ENCODE peak calls at places on chromosomes 4 and X, in nine cellular contexts. One of them, this sample, is unnamed.

GRCh38 chrX:16628954-16629595 is 20.9 kb upstream of the S100G start:
- DNase-seq in stimulated activated naive CD8-positive, alpha-beta T cell treated with anti-CD3 and anti-CD28 coated beads, Interleukin-15, Interleukin-2, amounts not matched to agents 100 U/mL and 50 U/mL, for 24 hours: no peak
- DNase-seq in NCI-H1092: no peak
- DNase-seq in cardiac muscle cell: no peak
- DNase-seq in GM06990: no peak
- DNase-seq in PC-3: no peak
- DNase-seq in T-helper 1 cell: no peak
- DNase-seq in HCT116: no peak
- DNase-seq in GM13976: no peak
- DNase-seq in this sample: no peak

GRCh38 chr4:27084685-27085356 is 224.2 kb downstream of the STIM2 start:
- DNase-seq in stimulated activated naive CD8-positive, alpha-beta T cell treated with anti-CD3 and anti-CD28 coated beads, Interleukin-15, Interleukin-2, amounts not matched to agents 100 U/mL and 50 U/mL, for 24 hours: peak; percentile 31
- DNase-seq in HCT116: no peak
- DNase-seq in PC-3: peak; percentile 34
- DNase-seq in NCI-H1092: no peak
- DNase-seq in GM13976: no peak
- DNase-seq in cardiac muscle cell: peak; percentile 21
- DNase-seq in T-helper 1 cell: no peak
- DNase-seq in GM06990: peak; percentile 3
- DNase-seq in this sample: no peak

GRCh38 chr4:131002132-131002531 is 1906.2 kb downstream of the C4orf33 start:
- DNase-seq in stimulated activated naive CD8-positive, alpha-beta T cell treated with anti-CD3 and anti-CD28 coated beads, Interleukin-15, Interleukin-2, amounts not matched to agents 100 U/mL and 50 U/mL, for 24 hours: no peak
- DNase-seq in T-helper 1 cell: no peak
- DNase-seq in cardiac muscle cell: no peak
- DNase-seq in NCI-H1092: no peak
- DNase-seq in HCT116: no peak
- DNase-seq in GM13976: no peak
- DNase-seq in PC-3: peak; percentile 29
- DNase-seq in GM06990: no peak
- DNase-seq in this sample: no peak

GRCh38 chr4:88458091-88458740 is 1.3 kb downstream of the HERC5 start:
- DNase-seq in cardiac muscle cell: no peak
- DNase-seq in HCT116: no peak
- DNase-seq in PC-3: no peak
- DNase-seq in T-helper 1 cell: no peak
- DNase-seq in GM13976: no peak
- DNase-seq in stimulated activated naive CD8-positive, alpha-beta T cell treated with anti-CD3 and anti-CD28 coated beads, Interleukin-15, Interleukin-2, amounts not matched to agents 100 U/mL and 50 U/mL, for 24 hours: no peak
- DNase-seq in GM06990: no peak
- DNase-seq in NCI-H1092: no peak
- DNase-seq in this sample: no peak

GRCh38 chrX:47234583-47234982 is 1.8 kb downstream of the USP11 start:
- DNase-seq in GM06990: no peak
- DNase-seq in HCT116: no peak
- DNase-seq in cardiac muscle cell: peak; percentile 19
- DNase-seq in GM13976: no peak
- DNase-seq in T-helper 1 cell: no peak
- DNase-seq in PC-3: no peak
- DNase-seq in NCI-H1092: no peak
- DNase-seq in stimulated activated naive CD8-positive, alpha-beta T cell treated with anti-CD3 and anti-CD28 coated beads, Interleukin-15, Interleukin-2, amounts not matched to agents 100 U/mL and 50 U/mL, for 24 hours: no peak
- DNase-seq in this sample: no peak

GRCh38 chr4:175325230-175325629 is 407.1 kb downstream of the ADAM29 start:
- DNase-seq in PC-3: no peak
- DNase-seq in cardiac muscle cell: no peak
- DNase-seq in GM06990: no peak
- DNase-seq in NCI-H1092: no peak
- DNase-seq in stimulated activated naive CD8-positive, alpha-beta T cell treated with anti-CD3 and anti-CD28 coated beads, Interleukin-15, Interleukin-2, amounts not matched to agents 100 U/mL and 50 U/mL, for 24 hours: no peak
- DNase-seq in HCT116: no peak
- DNase-seq in GM13976: no peak
- DNase-seq in T-helper 1 cell: no peak
- DNase-seq in this sample: no peak

GRCh38 chr4:163243297-163243981 is 76.7 kb upstream of the NAF1 start:
- DNase-seq in GM06990: no peak
- DNase-seq in T-helper 1 cell: no peak
- DNase-seq in PC-3: no peak
- DNase-seq in HCT116: no peak
- DNase-seq in stimulated activated naive CD8-positive, alpha-beta T cell treated with anti-CD3 and anti-CD28 coated beads, Interleukin-15, Interleukin-2, amounts not matched to agents 100 U/mL and 50 U/mL, for 24 hours: no peak
- DNase-seq in cardiac muscle cell: no peak
- DNase-seq in NCI-H1092: no peak
- DNase-seq in GM13976: no peak
- DNase-seq in this sample: no peak

GRCh38 chr4:51835854-51836253 is 7.1 kb upstream of the DCUN1D4 start:
- DNase-seq in HCT116: no peak
- DNase-seq in GM06990: no peak
- DNase-seq in cardiac muscle cell: no peak
- DNase-seq in NCI-H1092: no peak
- DNase-seq in GM13976: no peak
- DNase-seq in stimulated activated naive CD8-positive, alpha-beta T cell treated with anti-CD3 and anti-CD28 coated beads, Interleukin-15, Interleukin-2, amounts not matched to agents 100 U/mL and 50 U/mL, for 24 hours: no peak
- DNase-seq in T-helper 1 cell: no peak
- DNase-seq in PC-3: no peak
- DNase-seq in this sample: no peak

GRCh38 chr4:186067757-186068385 is 1.1 kb upstream of the TLR3 start:
- DNase-seq in HCT116: peak; percentile 64
- DNase-seq in T-helper 1 cell: no peak
- DNase-seq in GM13976: no peak
- DNase-seq in GM06990: peak; percentile 5
- DNase-seq in cardiac muscle cell: peak; percentile 71
- DNase-seq in NCI-H1092: peak; percentile 57
- DNase-seq in PC-3: peak; percentile 58
- DNase-seq in stimulated activated naive CD8-positive, alpha-beta T cell treated with anti-CD3 and anti-CD28 coated beads, Interleukin-15, Interleukin-2, amounts not matched to agents 100 U/mL and 50 U/mL, for 24 hours: peak; percentile 25
- DNase-seq in this sample: no peak

GRCh38 chrX:43940811-43941210 is 32.4 kb downstream of the NDP start:
- DNase-seq in HCT116: no peak
- DNase-seq in T-helper 1 cell: no peak
- DNase-seq in stimulated activated naive CD8-positive, alpha-beta T cell treated with anti-CD3 and anti-CD28 coated beads, Interleukin-15, Interleukin-2, amounts not matched to agents 100 U/mL and 50 U/mL, for 24 hours: no peak
- DNase-seq in PC-3: peak; percentile 68
- DNase-seq in GM06990: no peak
- DNase-seq in GM13976: no peak
- DNase-seq in NCI-H1092: no peak
- DNase-seq in cardiac muscle cell: peak; percentile 56
- DNase-seq in this sample: no peak

GRCh38 chr4:187499961-187500360 is 495.6 kb upstream of the ZFP42 start:
- DNase-seq in HCT116: no peak
- DNase-seq in GM13976: no peak
- DNase-seq in T-helper 1 cell: no peak
- DNase-seq in cardiac muscle cell: no peak
- DNase-seq in NCI-H1092: no peak
- DNase-seq in PC-3: peak; percentile 17
- DNase-seq in GM06990: no peak
- DNase-seq in stimulated activated naive CD8-positive, alpha-beta T cell treated with anti-CD3 and anti-CD28 coated beads, Interleukin-15, Interleukin-2, amounts not matched to agents 100 U/mL and 50 U/mL, for 24 hours: no peak
- DNase-seq in this sample: no peak

GRCh38 chr4:38687571-38688011 is 23.6 kb downstream of the KLF3 start:
- DNase-seq in GM13976: no peak
- DNase-seq in T-helper 1 cell: no peak
- DNase-seq in GM06990: no peak
- DNase-seq in NCI-H1092: no peak
- DNase-seq in HCT116: no peak
- DNase-seq in PC-3: peak; percentile 23
- DNase-seq in stimulated activated naive CD8-positive, alpha-beta T cell treated with anti-CD3 and anti-CD28 coated beads, Interleukin-15, Interleukin-2, amounts not matched to agents 100 U/mL and 50 U/mL, for 24 hours: no peak
- DNase-seq in cardiac muscle cell: no peak
- DNase-seq in this sample: no peak

GRCh38 chr4:628346-628745 is 3.0 kb downstream of the PDE6B start:
- DNase-seq in cardiac muscle cell: no peak
- DNase-seq in NCI-H1092: no peak
- DNase-seq in PC-3: no peak
- DNase-seq in HCT116: no peak
- DNase-seq in GM13976: no peak
- DNase-seq in stimulated activated naive CD8-positive, alpha-beta T cell treated with anti-CD3 and anti-CD28 coated beads, Interleukin-15, Interleukin-2, amounts not matched to agents 100 U/mL and 50 U/mL, for 24 hours: no peak
- DNase-seq in T-helper 1 cell: no peak
- DNase-seq in GM06990: no peak
- DNase-seq in this sample: no peak

GRCh38 chrX:150119323-150119722 is 181.0 kb upstream of the EOLA2 start:
- DNase-seq in T-helper 1 cell: no peak
- DNase-seq in GM06990: no peak
- DNase-seq in NCI-H1092: peak; percentile 1
- DNase-seq in HCT116: no peak
- DNase-seq in GM13976: no peak
- DNase-seq in cardiac muscle cell: no peak
- DNase-seq in stimulated activated naive CD8-positive, alpha-beta T cell treated with anti-CD3 and anti-CD28 coated beads, Interleukin-15, Interleukin-2, amounts not matched to agents 100 U/mL and 50 U/mL, for 24 hours: no peak
- DNase-seq in PC-3: no peak
- DNase-seq in this sample: no peak

GRCh38 chr4:177455591-177455990 is 13.4 kb upstream of the AGA start:
- DNase-seq in stimulated activated naive CD8-positive, alpha-beta T cell treated with anti-CD3 and anti-CD28 coated beads, Interleukin-15, Interleukin-2, amounts not matched to agents 100 U/mL and 50 U/mL, for 24 hours: no peak
- DNase-seq in NCI-H1092: peak; percentile 75
- DNase-seq in PC-3: no peak
- DNase-seq in HCT116: no peak
- DNase-seq in GM13976: no peak
- DNase-seq in GM06990: no peak
- DNase-seq in cardiac muscle cell: peak; percentile 71
- DNase-seq in T-helper 1 cell: no peak
- DNase-seq in this sample: no peak

GRCh38 chr4:1041147-1041935 is 29.9 kb downstream of the FGFRL1 start:
- DNase-seq in GM13976: no peak
- DNase-seq in GM06990: no peak
- DNase-seq in NCI-H1092: no peak
- DNase-seq in HCT116: no peak
- DNase-seq in T-helper 1 cell: no peak
- DNase-seq in stimulated activated naive CD8-positive, alpha-beta T cell treated with anti-CD3 and anti-CD28 coated beads, Interleukin-15, Interleukin-2, amounts not matched to agents 100 U/mL and 50 U/mL, for 24 hours: no peak
- DNase-seq in cardiac muscle cell: peak; percentile 66
- DNase-seq in PC-3: peak; percentile 9
- DNase-seq in this sample: no peak

GRCh38 chr4:141668200-141668599 is 31.8 kb downstream of the IL15 start:
- DNase-seq in GM13976: no peak
- DNase-seq in T-helper 1 cell: no peak
- DNase-seq in cardiac muscle cell: no peak
- DNase-seq in GM06990: no peak
- DNase-seq in PC-3: peak; percentile 32
- DNase-seq in HCT116: no peak
- DNase-seq in stimulated activated naive CD8-positive, alpha-beta T cell treated with anti-CD3 and anti-CD28 coated beads, Interleukin-15, Interleukin-2, amounts not matched to agents 100 U/mL and 50 U/mL, for 24 hours: no peak
- DNase-seq in NCI-H1092: no peak
- DNase-seq in this sample: no peak

GRCh38 chr4:188959424-188959823 is 820.2 kb downstream of the TRIML1 start:
- DNase-seq in T-helper 1 cell: no peak
- DNase-seq in NCI-H1092: no peak
- DNase-seq in HCT116: no peak
- DNase-seq in GM13976: no peak
- DNase-seq in cardiac muscle cell: no peak
- DNase-seq in GM06990: no peak
- DNase-seq in PC-3: no peak
- DNase-seq in stimulated activated naive CD8-positive, alpha-beta T cell treated with anti-CD3 and anti-CD28 coated beads, Interleukin-15, Interleukin-2, amounts not matched to agents 100 U/mL and 50 U/mL, for 24 hours: no peak
- DNase-seq in this sample: no peak

GRCh38 chrX:150212672-150213480 is 150.2 kb upstream of the MAMLD1 start:
- DNase-seq in T-helper 1 cell: no peak
- DNase-seq in GM06990: no peak
- DNase-seq in HCT116: no peak
- DNase-seq in cardiac muscle cell: peak; percentile 56
- DNase-seq in GM13976: no peak
- DNase-seq in NCI-H1092: no peak
- DNase-seq in PC-3: no peak
- DNase-seq in stimulated activated naive CD8-positive, alpha-beta T cell treated with anti-CD3 and anti-CD28 coated beads, Interleukin-15, Interleukin-2, amounts not matched to agents 100 U/mL and 50 U/mL, for 24 hours: no peak
- DNase-seq in this sample: no peak

GRCh38 chrX:154040307-154040756 is 20.6 kb upstream of the IRAK1 start:
- DNase-seq in GM13976: no peak
- DNase-seq in stimulated activated naive CD8-positive, alpha-beta T cell treated with anti-CD3 and anti-CD28 coated beads, Interleukin-15, Interleukin-2, amounts not matched to agents 100 U/mL and 50 U/mL, for 24 hours: no peak
- DNase-seq in HCT116: no peak
- DNase-seq in T-helper 1 cell: no peak
- DNase-seq in GM06990: no peak
- DNase-seq in NCI-H1092: no peak
- DNase-seq in PC-3: no peak
- DNase-seq in cardiac muscle cell: peak; percentile 84
- DNase-seq in this sample: no peak

GRCh38 chr4:8355864-8356565 is 84.5 kb downstream of the ACOX3 start:
- DNase-seq in PC-3: no peak
- DNase-seq in T-helper 1 cell: no peak
- DNase-seq in HCT116: no peak
- DNase-seq in GM06990: no peak
- DNase-seq in cardiac muscle cell: peak; percentile 66
- DNase-seq in NCI-H1092: no peak
- DNase-seq in stimulated activated naive CD8-positive, alpha-beta T cell treated with anti-CD3 and anti-CD28 coated beads, Interleukin-15, Interleukin-2, amounts not matched to agents 100 U/mL and 50 U/mL, for 24 hours: no peak
- DNase-seq in GM13976: no peak
- DNase-seq in this sample: no peak

GRCh38 chr4:18366762-18367358 is 345.3 kb upstream of the LCORL start:
- DNase-seq in stimulated activated naive CD8-positive, alpha-beta T cell treated with anti-CD3 and anti-CD28 coated beads, Interleukin-15, Interleukin-2, amounts not matched to agents 100 U/mL and 50 U/mL, for 24 hours: no peak
- DNase-seq in GM06990: peak; percentile 11
- DNase-seq in NCI-H1092: peak; percentile 20
- DNase-seq in T-helper 1 cell: no peak
- DNase-seq in GM13976: no peak
- DNase-seq in HCT116: no peak
- DNase-seq in PC-3: peak; percentile 48
- DNase-seq in cardiac muscle cell: peak; percentile 51
- DNase-seq in this sample: no peak

GRCh38 chr4:168623011-168623410 is 126.2 kb downstream of the PALLD start:
- DNase-seq in NCI-H1092: no peak
- DNase-seq in HCT116: no peak
- DNase-seq in cardiac muscle cell: no peak
- DNase-seq in stimulated activated naive CD8-positive, alpha-beta T cell treated with anti-CD3 and anti-CD28 coated beads, Interleukin-15, Interleukin-2, amounts not matched to agents 100 U/mL and 50 U/mL, for 24 hours: no peak
- DNase-seq in GM06990: no peak
- DNase-seq in T-helper 1 cell: no peak
- DNase-seq in PC-3: no peak
- DNase-seq in GM13976: no peak
- DNase-seq in this sample: no peak

This sample was measured in glomerular endothelial cell.